ENCODE peak calls at places on chromosomes 4 and X, in four cellular contexts. C is choroid plexus epithelial cell, E is Calu3, X is RPMI7951. K is an unnamed sample.

GRCh38 chr4:85603437-85604336 is 128.7 kb downstream of the ARHGAP24 start:
- DNase-seq in X (no peak), C (peak), E (no peak), K (peak)

GRCh38 chr4:52993771-52994170 is 131.7 kb downstream of the RASL11B start:
- DNase-seq in C (no peak), E (no peak), X (no peak), K (no peak)

GRCh38 chr4:931194-931959 is 739 bp downstream of the GAK start:
- DNase-seq in E (peak), C (peak), X (peak), K (no peak)

GRCh38 chr4:35982318-35982717 is 262.0 kb downstream of the ARAP2 start:
- DNase-seq in C (no peak), X (no peak), E (no peak), K (no peak)

GRCh38 chr4:56630876-56631666 is 50.0 kb downstream of the HOPX start:
- DNase-seq in E (no peak), X (peak), C (peak), K (no peak)

GRCh38 chr4:42302348-42302747 is 94.9 kb upstream of the SHISA3 start:
- DNase-seq in X (peak), E (peak), C (peak), K (peak)

GRCh38 chrX:45472968-45473367 is 272.3 kb upstream of the DIPK2B start:
- DNase-seq in X (peak), C (peak), E (no peak), K (no peak)

GRCh38 chr4:39029752-39030694 is 2.2 kb downstream of the TMEM156 start:
- DNase-seq in X (no peak), E (no peak), C (peak), K (no peak)

GRCh38 chr4:19381068-19381467 is 870.6 kb upstream of the SLIT2 start:
- DNase-seq in C (peak), X (peak), E (no peak), K (no peak)

GRCh38 chr4:52628543-52628942 is 30.6 kb downstream of the USP46 start:
- DNase-seq in X (no peak), C (no peak), E (no peak), K (no peak)

GRCh38 chr4:166363198-166363597 is 490.2 kb downstream of the TLL1 start:
- DNase-seq in C (no peak), X (no peak), E (no peak), K (no peak)

GRCh38 chrX:1673337-1673736 is 58.5 kb downstream of the ASMT start:
- DNase-seq in E (peak), C (peak), X (peak), K (peak)